ENCODE peak calls at places on chromosomes 2 and 18, in seven cellular contexts. N is HAP-1; O is ovary; U is adipocyte; E is PC-3; L is stimulated activated CD8-positive, alpha-beta memory T cell treated with anti-CD3 and anti-CD28 coated beads, Interleukin-12 subunit alpha, Interleukin-12 subunit beta, amount 100 ng/mL, for 4 hours; Q is activated CD8-positive, alpha-beta memory T cell treated with anti-CD3 and anti-CD28 coated beads for 48 hours. G is an unnamed sample.
A peak's percentile ranks its signal among the peaks of the same experiment; 100 is the strongest.

GRCh38 chr2:224776795-224777562 is 60.8 kb upstream of the CCDC195 start:
- DNase-seq in L (no peak), N (no peak), O (no peak), E (no peak), U (no peak), Q (no peak), G (no peak)

GRCh38 chr18:3824101-3824500 is 374.1 kb downstream of the TGIF1 start:
- DNase-seq in E (no peak), N (no peak), O (no peak), Q (no peak), U (no peak), L (no peak), G (no peak)

GRCh38 chr2:10009811-10010781 is 33.3 kb upstream of the KLF11 start:
- DNase-seq in Q (no peak), N (no peak), E (peak; percentile 9), L (no peak), U (no peak), O (peak; percentile 88), G (peak; percentile 24)

GRCh38 chr2:109525836-109526235 is 87.9 kb downstream of the SEPTIN10 start:
- DNase-seq in O (no peak), N (no peak), E (no peak), L (no peak), Q (no peak), U (no peak), G (no peak)

GRCh38 chr2:167431949-167432348 is 543.7 kb downstream of the XIRP2 start:
- DNase-seq in E (no peak), Q (no peak), U (no peak), O (no peak), N (no peak), L (no peak), G (no peak)

GRCh38 chr2:176428943-176429469 is 159.8 kb downstream of the MTX2 start:
- DNase-seq in N (no peak), E (no peak), Q (no peak), L (no peak), O (no peak), U (no peak), G (no peak)

GRCh38 chr2:136104977-136105376 is 13.0 kb downstream of the CXCR4 start:
- DNase-seq in U (no peak), L (no peak), E (peak; percentile 50), O (no peak), N (no peak), Q (no peak), G (no peak)

GRCh38 chr18:49135871-49136270 is 185.1 kb upstream of the SMAD7 start:
- DNase-seq in L (no peak), Q (no peak), N (peak; percentile 97), U (peak; percentile 33), E (peak; percentile 22), O (no peak), G (no peak)

GRCh38 chr2:217451634-217452033 is 551.2 kb downstream of the TNS1 start:
- DNase-seq in L (no peak), Q (no peak), N (no peak), O (no peak), E (peak; percentile 75), U (peak; percentile 20), G (peak; percentile 73)

GRCh38 chr18:56286775-56287174 is 351.6 kb downstream of the TXNL1 start:
- DNase-seq in Q (no peak), L (no peak), U (peak; percentile 44), O (no peak), N (no peak), E (peak; percentile 64), G (peak; percentile 29)

GRCh38 chr2:213238753-213239591 is 45.3 kb upstream of the SPAG16 start:
- DNase-seq in E (peak; percentile 90), L (no peak), U (peak; percentile 91), N (no peak), O (peak; percentile 31), Q (no peak), G (peak; percentile 72)

GRCh38 chr18:22682720-22683119 is 250.4 kb upstream of the RBBP8 start:
- DNase-seq in E (no peak), L (no peak), Q (no peak), N (no peak), U (no peak), O (no peak), G (no peak)

GRCh38 chr18:6928359-6928758 is 189.2 kb downstream of the LAMA1 start:
- DNase-seq in O (no peak), E (no peak), L (no peak), N (no peak), Q (no peak), U (no peak), G (no peak)

GRCh38 chr2:86512034-86512433 is 51.2 kb downstream of the CHMP3 start:
- DNase-seq in N (no peak), Q (no peak), E (no peak), L (no peak), O (no peak), U (no peak), G (no peak)

GRCh38 chr2:18001671-18002070 is 123.2 kb downstream of the KCNS3 start:
- DNase-seq in Q (no peak), O (no peak), U (no peak), E (no peak), N (no peak), L (no peak), G (no peak)